ENCODE peak calls at places on chromosomes 16 and 17, in eight cellular contexts. A is stimulated activated effector memory CD8-positive, alpha-beta T cell treated with anti-CD3 and anti-CD28 coated beads, Interleukin-12 subunit alpha, Interleukin-12 subunit beta, amount 100 ng/mL, for 72 hours; H is activated CD8-positive, alpha-beta T cell treated with anti-CD3 and anti-CD28 coated beads, Interleukin-2, amount 10 ng/mL, durations not matched to agents 7 days and 5 days; Q is GM12878; F is heart right ventricle; K is IMR-90; M is Right ventricle myocardium superior; R is stimulated activated naive CD8-positive, alpha-beta T cell treated with anti-CD3 and anti-CD28 coated beads, Interleukin-15, Interleukin-2, amounts not matched to agents 100 U/mL and 50 U/mL, for 24 hours. S is an unnamed sample.

GRCh38 chr17:68981288-68981687 is 26.1 kb upstream of the ABCA8 start:
- ATAC-seq in F (peak; percentile 57), H (no peak), R (no peak), M (peak; percentile 56), K (peak; percentile 68), Q (peak; percentile 92), A (no peak), S (no peak)

GRCh38 chr17:2949469-2950044 is 113.8 kb downstream of the OR1D5 start:
- ATAC-seq in Q (no peak), K (peak; percentile 62), H (no peak), A (no peak), M (peak; percentile 75), F (peak; percentile 38), R (no peak), S (no peak)

GRCh38 chr17:12900474-12900873 is 111.2 kb downstream of the ARHGAP44 start:
- ATAC-seq in K (no peak), Q (no peak), A (no peak), M (no peak), H (no peak), F (no peak), R (no peak), S (no peak)

GRCh38 chr17:64077409-64077808 is 52.5 kb downstream of the ERN1 start:
- ATAC-seq in K (no peak), F (no peak), A (no peak), H (no peak), M (no peak), Q (no peak), R (no peak), S (no peak)

GRCh38 chr17:40024901-40025300 is 9.7 kb downstream of the CSF3 start:
- ATAC-seq in H (no peak), Q (no peak), M (no peak), K (no peak), R (no peak), F (no peak), A (no peak), S (no peak)

GRCh38 chr16:75462804-75463203 is 1.7 kb downstream of the TMEM170A start:
- ATAC-seq in F (no peak), R (peak; percentile 14), M (no peak), H (no peak), K (no peak), A (peak; percentile 52), Q (peak; percentile 34), S (peak; percentile 49)

GRCh38 chr16:85898521-85899442 is at the start of gene IRF8:
- ATAC-seq in R (peak; percentile 84), K (peak; percentile 78), F (peak; percentile 87), H (peak; percentile 85), A (peak; percentile 84), Q (peak; percentile 77), M (peak; percentile 94), S (peak; percentile 69)

GRCh38 chr16:23914935-23915549 is 79.3 kb downstream of the PRKCB start:
- ATAC-seq in M (no peak), H (no peak), R (no peak), K (no peak), Q (peak; percentile 39), A (no peak), F (no peak), S (no peak)

GRCh38 chr17:72304859-72305258 is 184.0 kb downstream of the SOX9 start:
- ATAC-seq in H (no peak), R (no peak), F (no peak), K (no peak), Q (no peak), M (no peak), A (no peak), S (no peak)

GRCh38 chr17:82587234-82588086 is 60.8 kb downstream of the WDR45B start:
- ATAC-seq in K (no peak), M (no peak), R (no peak), H (no peak), A (no peak), F (no peak), Q (no peak), S (no peak)

GRCh38 chr16:89354325-89354724 is 136.0 kb downstream of the ANKRD11 start:
- ATAC-seq in Q (no peak), K (no peak), H (no peak), R (no peak), M (peak; percentile 74), A (no peak), F (peak; percentile 43), S (no peak)

GRCh38 chr17:52147872-52148271 is 10.6 kb downstream of the CA10 start:
- ATAC-seq in M (no peak), R (peak; percentile 67), Q (peak; percentile 89), F (no peak), H (no peak), K (no peak), A (peak; percentile 83), S (no peak)

GRCh38 chr16:88638323-88639230 is at the start of gene IL17C:
- ATAC-seq in A (no peak), Q (no peak), R (no peak), K (no peak), M (no peak), H (no peak), F (no peak), S (no peak)

GRCh38 chr16:27463741-27464662 is 62.0 kb downstream of the IL21R start:
- ATAC-seq in K (no peak), Q (no peak), H (peak; percentile 86), A (peak; percentile 70), F (no peak), M (no peak), R (peak; percentile 83), S (peak; percentile 28)

GRCh38 chr17:77901476-77901875 is 57.0 kb upstream of the TNRC6C start:
- ATAC-seq in K (no peak), A (no peak), H (no peak), Q (peak; percentile 45), R (no peak), F (no peak), M (no peak), S (no peak)

GRCh38 chr17:79556263-79556662 is 54.6 kb downstream of the RBFOX3 start:
- ATAC-seq in M (no peak), Q (no peak), R (no peak), H (no peak), A (peak; percentile 47), K (no peak), F (no peak), S (no peak)

GRCh38 chr16:3696425-3697218 is 20.7 kb downstream of the TRAP1 start:
- ATAC-seq in H (no peak), F (peak; percentile 60), R (no peak), Q (no peak), M (peak; percentile 75), A (no peak), K (peak; percentile 98), S (no peak)

GRCh38 chr17:19958023-19958422 is 19.6 kb downstream of the AKAP10 start:
- ATAC-seq in K (peak; percentile 94), R (no peak), A (no peak), Q (no peak), H (no peak), F (no peak), M (no peak), S (no peak)

GRCh38 chr17:70138309-70138865 is 30.9 kb upstream of the KCNJ2 start:
- ATAC-seq in A (no peak), M (peak; percentile 22), Q (no peak), K (peak; percentile 70), F (no peak), H (no peak), R (no peak), S (no peak)

GRCh38 chr17:55735784-55736405 is 13.2 kb upstream of the TMEM100 start:
- ATAC-seq in A (no peak), K (peak; percentile 31), F (no peak), R (no peak), M (no peak), Q (peak; percentile 69), H (peak; percentile 49), S (no peak)

GRCh38 chr17:82103588-82104451 is 5.8 kb upstream of the FASN start:
- ATAC-seq in H (no peak), A (no peak), M (peak; percentile 11), K (no peak), Q (no peak), F (peak; percentile 13), R (no peak), S (no peak)

GRCh38 chr17:27535178-27535928 is 79.1 kb downstream of the KSR1 start:
- ATAC-seq in K (no peak), M (no peak), H (no peak), R (no peak), Q (no peak), F (no peak), A (no peak), S (no peak)

GRCh38 chr16:49200223-49200820 is 81.3 kb downstream of the CBLN1 start:
- ATAC-seq in R (no peak), M (peak; percentile 71), A (no peak), H (no peak), K (no peak), F (peak; percentile 61), Q (no peak), S (no peak)

GRCh38 chr17:74290340-74290739 is 16.3 kb downstream of the DNAI2 start:
- ATAC-seq in H (no peak), M (peak; percentile 77), A (no peak), K (no peak), F (peak; percentile 85), Q (no peak), R (no peak), S (no peak)

GRCh38 chr17:75645501-75645888 is 12.3 kb downstream of the SMIM5 start:
- ATAC-seq in K (no peak), F (no peak), A (no peak), H (no peak), M (no peak), R (no peak), Q (peak; percentile 17), S (no peak)

GRCh38 chr17:43906951-43907424 is 348 bp downstream of the MPP2 start:
- ATAC-seq in K (peak; percentile 8), M (peak; percentile 11), F (peak; percentile 23), A (peak; percentile 5), Q (no peak), H (no peak), R (no peak), S (no peak)

GRCh38 chr17:7094661-7095064 is 14.6 kb upstream of the CLEC10A start:
- ATAC-seq in R (no peak), K (no peak), A (no peak), F (no peak), Q (peak; percentile 24), M (no peak), H (no peak), S (no peak)

GRCh38 chr16:84360748-84361147 is 7.6 kb upstream of the ATP2C2 start:
- ATAC-seq in A (no peak), Q (no peak), K (no peak), F (no peak), M (no peak), H (no peak), R (no peak), S (no peak)

GRCh38 chr17:75238684-75239191 is 22.7 kb downstream of the GGA3 start:
- ATAC-seq in M (peak; percentile 51), K (peak; percentile 87), F (peak; percentile 54), H (peak; percentile 86), R (peak; percentile 58), Q (peak; percentile 96), A (peak; percentile 67), S (peak; percentile 84)

GRCh38 chr17:76527430-76528111 is 9.9 kb downstream of the CYGB start:
- ATAC-seq in A (peak; percentile 67), H (peak; percentile 65), K (peak; percentile 30), F (peak; percentile 49), M (peak; percentile 7), Q (peak; percentile 82), R (peak; percentile 41), S (peak; percentile 40)

GRCh38 chr16:5845046-5845445 is 747.5 kb upstream of the EEF2KMT start:
- ATAC-seq in R (no peak), K (no peak), H (no peak), F (no peak), M (no peak), Q (no peak), A (no peak), S (no peak)